ENCODE peak calls at places on chromosomes 4 and X, in six cellular contexts. G is PC-3, Y is HCT116, T is PC-9, U is hepatocyte, Q is fibroblast of lung. B is an unnamed sample.
A peak's percentile ranks its signal among the peaks of the same experiment; 100 is the strongest.

GRCh38 chr4:102355748-102356147 is 10.5 kb upstream of the SLC39A8 start:
- DNase-seq in G (no peak), Y (no peak), T (no peak), U (no peak), Q (no peak), B (no peak)

GRCh38 chr4:27666943-27667342 is 806.3 kb downstream of the STIM2 start:
- DNase-seq in G (peak; percentile 39), Y (peak; percentile 61), T (no peak), U (no peak), Q (peak; percentile 18), B (no peak)

GRCh38 chr4:182843813-182844325 is 73.3 kb downstream of the DCTD start:
- DNase-seq in G (no peak), Y (no peak), T (no peak), U (no peak), Q (no peak), B (no peak)

GRCh38 chr4:138659041-138659565 is 356.5 kb upstream of the NOCT start:
- DNase-seq in G (no peak), Y (no peak), T (no peak), U (no peak), Q (no peak), B (no peak)

GRCh38 chrX:115531818-115532403 is 29.1 kb upstream of the PLS3 start:
- DNase-seq in G (peak; percentile 80), Y (no peak), T (no peak), U (no peak), Q (peak; percentile 58), B (no peak)

GRCh38 chr4:176321589-176321988 is 1.8 kb downstream of the SPCS3 start:
- DNase-seq in G (no peak), Y (no peak), T (no peak), U (no peak), Q (no peak), B (no peak)

GRCh38 chrX:148659481-148659880 is 159.1 kb downstream of the AFF2 start:
- DNase-seq in G (no peak), Y (no peak), T (no peak), U (no peak), Q (peak; percentile 43), B (no peak)

GRCh38 chr4:70992354-70992753 is 1.1 kb upstream of the DCK start:
- DNase-seq in G (peak; percentile 27), Y (peak; percentile 23), T (no peak), U (peak; percentile 16), Q (no peak), B (no peak)

GRCh38 chr4:79147251-79147650 is 178.6 kb downstream of the NAA11 start:
- DNase-seq in G (peak; percentile 23), Y (no peak), T (no peak), U (no peak), Q (no peak), B (no peak)

GRCh38 chrX:53330331-53330730 is 48.9 kb upstream of the IQSEC2 start:
- DNase-seq in G (no peak), Y (no peak), T (no peak), U (no peak), Q (no peak), B (no peak)

GRCh38 chr4:158161561-158162354 is 11.1 kb downstream of the GASK1B start:
- DNase-seq in G (peak; percentile 55), Y (peak; percentile 63), T (peak; percentile 66), U (peak; percentile 71), Q (peak; percentile 68), B (peak; percentile 86)

GRCh38 chr4:158155656-158156356 is 17.0 kb downstream of the GASK1B start:
- DNase-seq in G (no peak), Y (no peak), T (no peak), U (peak; percentile 54), Q (no peak), B (peak; percentile 55)

GRCh38 chr4:158157412-158157811 is 15.4 kb downstream of the GASK1B start:
- DNase-seq in G (no peak), Y (no peak), T (no peak), U (no peak), Q (no peak), B (no peak)

GRCh38 chr4:158159718-158160094 is 13.1 kb downstream of the GASK1B start:
- DNase-seq in G (no peak), Y (no peak), T (no peak), U (no peak), Q (no peak), B (no peak)

DNA sequence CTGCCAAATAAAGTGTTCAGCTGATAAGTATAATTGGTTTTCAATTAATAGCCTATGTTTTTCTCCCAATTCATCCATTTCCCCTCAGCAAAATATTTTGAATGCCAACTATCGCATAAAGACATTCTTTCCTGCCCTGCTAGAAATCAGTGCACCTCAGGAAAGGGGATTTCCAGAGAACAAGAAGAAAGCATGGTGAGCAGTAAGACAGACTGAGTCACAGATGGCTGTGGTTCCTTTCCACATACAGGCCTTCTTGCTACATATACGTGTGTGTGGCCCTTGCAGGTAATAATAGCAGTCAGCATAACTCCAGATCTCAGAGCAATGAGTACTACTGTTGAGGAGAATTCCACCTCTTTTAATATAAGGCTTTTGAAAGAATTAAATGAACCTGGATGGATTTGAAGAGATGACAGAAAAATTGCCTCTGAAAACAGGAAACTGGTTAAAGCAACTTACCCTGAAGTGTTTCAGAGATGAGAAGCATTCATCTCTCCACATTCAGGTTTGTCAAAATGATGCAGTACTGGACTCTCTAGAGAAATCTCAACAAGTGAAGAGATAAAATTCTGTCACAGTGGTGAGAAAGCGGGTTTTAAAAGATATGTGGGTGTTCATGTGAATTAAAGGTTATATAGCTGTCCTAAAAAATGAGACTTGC is 13.6 kb downstream of the GASK1B start:
- DNase-seq in G (peak; percentile 12), Y (no peak), T (no peak), U (peak; percentile 36), Q (peak; percentile 12), B (no peak)
- H2AFZ ChIP-seq in G (no peak overlapping the region), Y (peak overlapping the region; percentile 82), T (peak overlapping the region; percentile 58), U (no peak overlapping the region), Q (no peak overlapping the region), B (no peak overlapping the region)

GRCh38 chr4:173264245-173264959 is 69.8 kb downstream of the HMGB2 start:
- DNase-seq in G (no peak), Y (no peak), T (no peak), U (no peak), Q (peak; percentile 85), B (no peak)
- H3K4me2 ChIP-seq in G (no peak overlapping the region), Y (no peak overlapping the region), T (no peak overlapping the region), U (peak overlapping the region; percentile 41), Q (peak overlapping the region; percentile 38), B (no peak overlapping the region)

GRCh38 chrX:77733342-77733741 is 52.7 kb downstream of the ATRX start:
- DNase-seq in G (no peak), Y (no peak), T (no peak), U (no peak), Q (no peak), B (no peak)
- H3K79me2 ChIP-seq in G (peaks cover 78% of the 10 kb centered on the region), Y (peaks cover 69% of the 10 kb centered on the region), T (peaks cover 82% of the 10 kb centered on the region), U (peaks cover 94% of the 10 kb centered on the region), Q (peaks cover 30% of the 10 kb centered on the region), B (peaks cover 62% of the 10 kb centered on the region)

GRCh38 chr4:142844782-142845181 is 1.3 kb downstream of the INPP4B start:
- DNase-seq in G (peak; percentile 31), Y (no peak), T (no peak), U (no peak), Q (no peak), B (no peak)

GRCh38 chr4:142845293-142846070 is 619 bp downstream of the INPP4B start:
- DNase-seq in G (peak; percentile 27), Y (no peak), T (peak; percentile 39), U (peak; percentile 28), Q (no peak), B (peak; percentile 72)

GRCh38 chr4:142846105-142846728 is at the start of gene INPP4B:
- DNase-seq in G (peak; percentile 70), Y (peak; percentile 13), T (peak; percentile 46), U (peak; percentile 72), Q (peak; percentile 60), B (peak; percentile 88)

GRCh38 chr4:142846729-142847606 is 867 bp upstream of the INPP4B start:
- DNase-seq in G (peak; percentile 90), Y (peak; percentile 57), T (peak; percentile 59), U (peak; percentile 72), Q (peak; percentile 18), B (no peak)

GRCh38 chr4:142850478-142850877 is 4.4 kb upstream of the INPP4B start:
- DNase-seq in G (peak; percentile 47), Y (peak; percentile 18), T (no peak), U (no peak), Q (no peak), B (no peak)
- H2AFZ ChIP-seq in G (no peak overlapping the region), Y (peak overlapping the region; percentile 11), T (no peak overlapping the region), U (no peak overlapping the region), Q (no peak overlapping the region), B (no peak overlapping the region)

GRCh38 chr4:7207791-7208231 is 15.5 kb downstream of the SORCS2 start:
- DNase-seq in G (no peak), Y (no peak), T (no peak), U (no peak), Q (no peak), B (no peak)
- H3K4me2 ChIP-seq in G (peak overlapping the region; percentile 68), Y (peak overlapping the region; percentile 80), T (peak overlapping the region; percentile 76), U (peak overlapping the region; percentile 25), Q (peak overlapping the region; percentile 8), B (peak overlapping the region; percentile 82)

B was measured in osteoblast.